ENCODE peak calls at places on chromosomes 2 and 18, in five cellular contexts. One of them, this sample, is unnamed.

GRCh38 chr2:137980459-137980858 is 16.2 kb downstream of the HNMT start:
- DNase-seq in stomach: no peak
- DNase-seq in CD4-positive, alpha-beta T cell: no peak
- DNase-seq in kidney glomerular epithelial cell: no peak
- DNase-seq in stimulated activated CD4-positive, alpha-beta T cell treated with anti-CD3 and anti-CD28 coated beads, Interleukin-12 subunit alpha, Interleukin-12 subunit beta, amount 100 ng/mL, for 24 hours: no peak
- DNase-seq in this sample: no peak

GRCh38 chr18:73136134-73136533 is 268.3 kb upstream of the NETO1 start:
- DNase-seq in stimulated activated CD4-positive, alpha-beta T cell treated with anti-CD3 and anti-CD28 coated beads, Interleukin-12 subunit alpha, Interleukin-12 subunit beta, amount 100 ng/mL, for 24 hours: no peak
- DNase-seq in CD4-positive, alpha-beta T cell: no peak
- DNase-seq in stomach: no peak
- DNase-seq in kidney glomerular epithelial cell: peak
- DNase-seq in this sample: peak

GRCh38 chr2:96157649-96158553 is 12.7 kb upstream of the DUSP2 start:
- DNase-seq in CD4-positive, alpha-beta T cell: peak
- DNase-seq in stomach: no peak
- DNase-seq in stimulated activated CD4-positive, alpha-beta T cell treated with anti-CD3 and anti-CD28 coated beads, Interleukin-12 subunit alpha, Interleukin-12 subunit beta, amount 100 ng/mL, for 24 hours: peak
- DNase-seq in kidney glomerular epithelial cell: no peak
- DNase-seq in this sample: no peak

GRCh38 chr2:238698451-238699306 is 149.2 kb upstream of the TWIST2 start:
- DNase-seq in kidney glomerular epithelial cell: no peak
- DNase-seq in CD4-positive, alpha-beta T cell: no peak
- DNase-seq in stimulated activated CD4-positive, alpha-beta T cell treated with anti-CD3 and anti-CD28 coated beads, Interleukin-12 subunit alpha, Interleukin-12 subunit beta, amount 100 ng/mL, for 24 hours: no peak
- DNase-seq in stomach: no peak
- DNase-seq in this sample: no peak

GRCh38 chr2:80573167-80573566 is 268.6 kb upstream of the LRRTM1 start:
- DNase-seq in stomach: no peak
- DNase-seq in kidney glomerular epithelial cell: no peak
- DNase-seq in stimulated activated CD4-positive, alpha-beta T cell treated with anti-CD3 and anti-CD28 coated beads, Interleukin-12 subunit alpha, Interleukin-12 subunit beta, amount 100 ng/mL, for 24 hours: no peak
- DNase-seq in CD4-positive, alpha-beta T cell: no peak
- DNase-seq in this sample: no peak

GRCh38 chr2:190355968-190356657 is 12.7 kb downstream of the INPP1 start:
- DNase-seq in CD4-positive, alpha-beta T cell: no peak
- DNase-seq in kidney glomerular epithelial cell: no peak
- DNase-seq in stimulated activated CD4-positive, alpha-beta T cell treated with anti-CD3 and anti-CD28 coated beads, Interleukin-12 subunit alpha, Interleukin-12 subunit beta, amount 100 ng/mL, for 24 hours: no peak
- DNase-seq in stomach: no peak
- DNase-seq in this sample: no peak

GRCh38 chr2:46229134-46230063 is 67.8 kb upstream of the EPAS1 start:
- DNase-seq in CD4-positive, alpha-beta T cell: no peak
- DNase-seq in stimulated activated CD4-positive, alpha-beta T cell treated with anti-CD3 and anti-CD28 coated beads, Interleukin-12 subunit alpha, Interleukin-12 subunit beta, amount 100 ng/mL, for 24 hours: no peak
- DNase-seq in stomach: no peak
- DNase-seq in kidney glomerular epithelial cell: peak
- DNase-seq in this sample: peak

GRCh38 chr2:95012881-95013550 is 12.5 kb upstream of the MAL start:
- DNase-seq in CD4-positive, alpha-beta T cell: no peak
- DNase-seq in stimulated activated CD4-positive, alpha-beta T cell treated with anti-CD3 and anti-CD28 coated beads, Interleukin-12 subunit alpha, Interleukin-12 subunit beta, amount 100 ng/mL, for 24 hours: no peak
- DNase-seq in stomach: no peak
- DNase-seq in kidney glomerular epithelial cell: peak
- DNase-seq in this sample: no peak

GRCh38 chr2:145771526-145771925 is 1251.6 kb upstream of the ZEB2 start:
- DNase-seq in stimulated activated CD4-positive, alpha-beta T cell treated with anti-CD3 and anti-CD28 coated beads, Interleukin-12 subunit alpha, Interleukin-12 subunit beta, amount 100 ng/mL, for 24 hours: no peak
- DNase-seq in kidney glomerular epithelial cell: no peak
- DNase-seq in CD4-positive, alpha-beta T cell: no peak
- DNase-seq in stomach: no peak
- DNase-seq in this sample: no peak

GRCh38 chr2:27863146-27863545 is 27.0 kb downstream of the RBKS start:
- DNase-seq in CD4-positive, alpha-beta T cell: no peak
- DNase-seq in kidney glomerular epithelial cell: no peak
- DNase-seq in stimulated activated CD4-positive, alpha-beta T cell treated with anti-CD3 and anti-CD28 coated beads, Interleukin-12 subunit alpha, Interleukin-12 subunit beta, amount 100 ng/mL, for 24 hours: no peak
- DNase-seq in stomach: no peak
- DNase-seq in this sample: no peak

GRCh38 chr2:44549856-44550255 is 188.1 kb downstream of the CAMKMT start:
- DNase-seq in stimulated activated CD4-positive, alpha-beta T cell treated with anti-CD3 and anti-CD28 coated beads, Interleukin-12 subunit alpha, Interleukin-12 subunit beta, amount 100 ng/mL, for 24 hours: no peak
- DNase-seq in stomach: no peak
- DNase-seq in CD4-positive, alpha-beta T cell: no peak
- DNase-seq in kidney glomerular epithelial cell: no peak
- DNase-seq in this sample: no peak

This sample was measured in SK-MEL-5.